ENCODE peak calls at places on chromosome 20, in seven cellular contexts. R, C, U, K, X, W and Q are unnamed samples.

GRCh38 chr20:63454729-63455567 is 17.5 kb downstream of the KCNQ2 start:
- DNase-seq in U (no peak), R (no peak), C (no peak), W (no peak), K (no peak), X (no peak), Q (no peak)

GRCh38 chr20:59958626-59959025 is 403 bp downstream of the CDH26 start:
- DNase-seq in W (no peak), R (no peak), K (peak; percentile 20), U (no peak), X (no peak), C (no peak), Q (no peak)

GRCh38 chr20:1632228-1632577 is 12.4 kb upstream of the SIRPB1 start:
- DNase-seq in K (no peak), X (no peak), C (no peak), W (no peak), U (no peak), R (no peak), Q (no peak)

GRCh38 chr20:48741669-48742068 is 86.1 kb downstream of the PREX1 start:
- DNase-seq in K (no peak), C (no peak), X (no peak), W (no peak), R (no peak), U (no peak), Q (no peak)

GRCh38 chr20:56953055-56953586 is 313.3 kb downstream of the BMP7 start:
- DNase-seq in W (no peak), C (no peak), K (no peak), R (no peak), U (no peak), X (no peak), Q (no peak)

GRCh38 chr20:18657575-18657974 is 69.7 kb downstream of the DTD1 start:
- DNase-seq in U (no peak), C (peak; percentile 77), W (no peak), R (peak; percentile 63), X (peak; percentile 13), K (no peak), Q (no peak)

GRCh38 chr20:58447733-58448391 is 58.8 kb downstream of the VAPB start:
- DNase-seq in X (peak; percentile 35), C (peak; percentile 62), K (peak; percentile 30), R (peak; percentile 61), W (peak; percentile 61), U (no peak), Q (no peak)

GRCh38 chr20:63850689-63851547 is 10.4 kb upstream of the ABHD16B start:
- DNase-seq in C (no peak), U (no peak), W (no peak), R (no peak), K (no peak), X (no peak), Q (no peak)

GRCh38 chr20:56924976-56925695 is 296.0 kb downstream of the TFAP2C start:
- DNase-seq in U (no peak), R (no peak), X (no peak), W (no peak), K (peak; percentile 21), C (no peak), Q (no peak)

GRCh38 chr20:4136078-4136966 is 121.0 kb upstream of the RNF24 start:
- DNase-seq in C (no peak), X (no peak), U (no peak), W (no peak), K (no peak), R (no peak), Q (no peak)

GRCh38 chr20:46461808-46462207 is 51.6 kb downstream of the ZNF334 start:
- DNase-seq in U (no peak), W (no peak), X (no peak), K (no peak), C (no peak), R (no peak), Q (no peak)

GRCh38 chr20:59322813-59323469 is 22.5 kb downstream of the EDN3 start:
- DNase-seq in K (no peak), R (no peak), X (peak; percentile 9), U (no peak), C (no peak), W (no peak), Q (no peak)

GRCh38 chr20:35771689-35772562 is at the start of gene PHF20:
- DNase-seq in C (peak; percentile 98), W (peak; percentile 100), R (peak; percentile 98), X (peak; percentile 97), U (peak; percentile 100), K (peak; percentile 96), Q (peak; percentile 100)

GRCh38 chr20:51445591-51445990 is 96.9 kb downstream of the NFATC2 start:
- DNase-seq in R (no peak), U (no peak), C (no peak), X (no peak), K (no peak), W (no peak), Q (no peak)

GRCh38 chr20:6000851-6001250 is 50.4 kb downstream of the MCM8 start:
- DNase-seq in K (no peak), C (no peak), U (no peak), X (no peak), W (no peak), R (no peak), Q (no peak)

GRCh38 chr20:61621381-61621780 is 369.3 kb downstream of the CDH4 start:
- DNase-seq in C (no peak), U (no peak), K (no peak), W (no peak), X (no peak), R (no peak), Q (no peak)

GRCh38 chr20:48818481-48818987 is 9.3 kb downstream of the PREX1 start:
- DNase-seq in K (no peak), U (no peak), W (peak; percentile 46), R (no peak), C (no peak), X (no peak), Q (no peak)

GRCh38 chr20:4578375-4578774 is 143.3 kb upstream of the PRND start:
- DNase-seq in C (no peak), K (no peak), W (no peak), R (no peak), U (no peak), X (no peak), Q (no peak)

GRCh38 chr20:46361386-46361785 is 45.0 kb downstream of the ELMO2 start:
- DNase-seq in C (no peak), K (no peak), X (no peak), U (no peak), R (no peak), W (peak; percentile 41), Q (peak; percentile 32)

GRCh38 chr20:23120936-23121765 is 35.0 kb upstream of the CD93 start:
- DNase-seq in R (no peak), C (no peak), U (no peak), X (no peak), W (no peak), K (no peak), Q (no peak)

GRCh38 chr20:57618091-57618765 is 2.0 kb downstream of the ZBP1 start:
- DNase-seq in C (no peak), K (no peak), W (no peak), U (peak; percentile 39), R (no peak), X (no peak), Q (no peak)

GRCh38 chr20:48403362-48403761 is 424.4 kb downstream of the PREX1 start:
- DNase-seq in X (no peak), C (no peak), W (no peak), K (no peak), U (no peak), R (no peak), Q (no peak)

GRCh38 chr20:50284811-50285375 is 94.3 kb downstream of the CEBPB start:
- DNase-seq in U (no peak), R (peak; percentile 35), X (no peak), C (no peak), W (no peak), K (no peak), Q (no peak)

GRCh38 chr20:50283922-50284810 is 93.5 kb downstream of the CEBPB start:
- DNase-seq in X (peak; percentile 48), R (peak; percentile 43), K (no peak), C (no peak), W (no peak), U (peak; percentile 90), Q (peak; percentile 99)

GRCh38 chr20:50286609-50287008 is 96.0 kb downstream of the CEBPB start:
- DNase-seq in R (peak; percentile 79), U (no peak), W (no peak), C (peak; percentile 88), K (no peak), X (peak; percentile 94), Q (no peak)

GRCh38 chr20:50286174-50286511 is 95.5 kb downstream of the CEBPB start:
- DNase-seq in X (no peak), R (no peak), U (no peak), W (no peak), C (no peak), K (no peak), Q (no peak)

GRCh38 chr20:50285376-50286173 is 94.9 kb downstream of the CEBPB start:
- DNase-seq in X (peak; percentile 84), R (peak; percentile 71), W (no peak), K (no peak), C (peak; percentile 87), U (no peak), Q (no peak)
- TF ChIP-seq CTCF in X (no peak), R (no peak), W (no peak), K (no peak), C (no peak), U (no peak), Q (no peak)

GRCh38 chr20:54680872-54681297 is 205.5 kb downstream of the DOK5 start:
- DNase-seq in X (peak; percentile 6), C (peak; percentile 51), W (no peak), U (no peak), R (peak; percentile 51), K (no peak), Q (no peak)
- TF ChIP-seq CTCF in X (peak; percentile 69), C (peak; percentile 60), W (peak; percentile 45), U (peak; percentile 64), R (peak; percentile 66), K (peak; percentile 86), Q (peak; percentile 56)

GRCh38 chr20:9458075-9458818 is 56.1 kb upstream of the LAMP5 start:
- DNase-seq in X (peak; percentile 53), K (no peak), C (peak; percentile 47), W (no peak), R (peak; percentile 44), U (no peak), Q (peak; percentile 47)
- TF ChIP-seq CTCF in X (peak; percentile 31), K (peak; percentile 32), C (no peak), W (no peak), R (peak; percentile 33), U (peak; percentile 38), Q (peak; percentile 49)

GRCh38 chr20:41089555-41089954 is 47.8 kb upstream of the PLCG1 start:
- DNase-seq in R (no peak), U (no peak), W (no peak), X (no peak), C (no peak), K (no peak), Q (no peak)
- TF ChIP-seq CTCF in R (peak; percentile 6), U (no peak), W (no peak), X (no peak), C (no peak), K (no peak), Q (no peak)

GRCh38 chr20:16279320-16279719 is 293.9 kb downstream of the KIF16B start:
- DNase-seq in K (no peak), U (no peak), X (no peak), W (no peak), C (no peak), R (no peak), Q (no peak)
- TF ChIP-seq CTCF in K (no peak), U (no peak), X (no peak), W (no peak), C (no peak), R (no peak), Q (no peak)

GRCh38 chr20:33803921-33804337 is 7.2 kb upstream of the CHMP4B start:
- DNase-seq in R (peak; percentile 77), X (peak; percentile 44), C (peak; percentile 63), K (no peak), W (no peak), U (no peak), Q (no peak)
- TF ChIP-seq CTCF in R (no peak), X (no peak), C (no peak), K (no peak), W (no peak), U (no peak), Q (no peak)